ENCODE peak calls at places on chromosome 20, in six cellular contexts. One of them, this sample, is unnamed.

GRCh38 chr20:1633535-1633934 is 13.7 kb upstream of the SIRPB1 start:
- DNase-seq in posterior cingulate gyrus: no peak
- DNase-seq in stimulated activated CD4-positive, alpha-beta T cell treated with anti-CD3 and anti-CD28 coated beads, Interleukin-1b, Interleukin-23, amount 100 ng/mL, for 1 hour: no peak
- DNase-seq in NCI-H1105: no peak
- DNase-seq in left ventricle myocardium inferior: no peak
- DNase-seq in effector CD4-positive, alpha-beta T cell: no peak
- DNase-seq in this sample: no peak

GRCh38 chr20:64201653-64202052 is 37.4 kb downstream of the MYT1 start:
- DNase-seq in posterior cingulate gyrus: no peak
- DNase-seq in stimulated activated CD4-positive, alpha-beta T cell treated with anti-CD3 and anti-CD28 coated beads, Interleukin-1b, Interleukin-23, amount 100 ng/mL, for 1 hour: no peak
- DNase-seq in NCI-H1105: no peak
- DNase-seq in left ventricle myocardium inferior: no peak
- DNase-seq in effector CD4-positive, alpha-beta T cell: no peak
- DNase-seq in this sample: no peak

GRCh38 chr20:3678893-3679720 is 2.7 kb downstream of the ADAM33 start:
- DNase-seq in posterior cingulate gyrus: no peak
- DNase-seq in stimulated activated CD4-positive, alpha-beta T cell treated with anti-CD3 and anti-CD28 coated beads, Interleukin-1b, Interleukin-23, amount 100 ng/mL, for 1 hour: no peak
- DNase-seq in NCI-H1105: no peak
- DNase-seq in left ventricle myocardium inferior: no peak
- DNase-seq in effector CD4-positive, alpha-beta T cell: no peak
- DNase-seq in this sample: no peak

GRCh38 chr20:36470482-36471062 is 70.7 kb upstream of the MYL9 start:
- DNase-seq in posterior cingulate gyrus: no peak
- DNase-seq in stimulated activated CD4-positive, alpha-beta T cell treated with anti-CD3 and anti-CD28 coated beads, Interleukin-1b, Interleukin-23, amount 100 ng/mL, for 1 hour: no peak
- DNase-seq in NCI-H1105: no peak
- DNase-seq in left ventricle myocardium inferior: no peak
- DNase-seq in effector CD4-positive, alpha-beta T cell: no peak
- DNase-seq in this sample: no peak

GRCh38 chr20:7770578-7770977 is 169.7 kb downstream of the HAO1 start:
- DNase-seq in posterior cingulate gyrus: no peak
- DNase-seq in stimulated activated CD4-positive, alpha-beta T cell treated with anti-CD3 and anti-CD28 coated beads, Interleukin-1b, Interleukin-23, amount 100 ng/mL, for 1 hour: no peak
- DNase-seq in NCI-H1105: peak; percentile 95
- DNase-seq in left ventricle myocardium inferior: no peak
- DNase-seq in effector CD4-positive, alpha-beta T cell: no peak
- DNase-seq in this sample: no peak

GRCh38 chr20:36407196-36407733 is 101.1 kb downstream of the DLGAP4 start:
- DNase-seq in posterior cingulate gyrus: no peak
- DNase-seq in stimulated activated CD4-positive, alpha-beta T cell treated with anti-CD3 and anti-CD28 coated beads, Interleukin-1b, Interleukin-23, amount 100 ng/mL, for 1 hour: no peak
- DNase-seq in NCI-H1105: no peak
- DNase-seq in left ventricle myocardium inferior: no peak
- DNase-seq in effector CD4-positive, alpha-beta T cell: no peak
- DNase-seq in this sample: no peak

GRCh38 chr20:1264727-1265126 is 1.4 kb upstream of the SNPH start:
- DNase-seq in posterior cingulate gyrus: no peak
- DNase-seq in stimulated activated CD4-positive, alpha-beta T cell treated with anti-CD3 and anti-CD28 coated beads, Interleukin-1b, Interleukin-23, amount 100 ng/mL, for 1 hour: no peak
- DNase-seq in NCI-H1105: no peak
- DNase-seq in left ventricle myocardium inferior: no peak
- DNase-seq in effector CD4-positive, alpha-beta T cell: no peak
- DNase-seq in this sample: no peak

GRCh38 chr20:24473435-24473834 is 4.0 kb downstream of the SYNDIG1 start:
- DNase-seq in posterior cingulate gyrus: no peak
- DNase-seq in stimulated activated CD4-positive, alpha-beta T cell treated with anti-CD3 and anti-CD28 coated beads, Interleukin-1b, Interleukin-23, amount 100 ng/mL, for 1 hour: no peak
- DNase-seq in NCI-H1105: no peak
- DNase-seq in left ventricle myocardium inferior: no peak
- DNase-seq in effector CD4-positive, alpha-beta T cell: no peak
- DNase-seq in this sample: no peak

GRCh38 chr20:57919059-57919458 is 209.2 kb upstream of the PMEPA1 start:
- DNase-seq in posterior cingulate gyrus: no peak
- DNase-seq in stimulated activated CD4-positive, alpha-beta T cell treated with anti-CD3 and anti-CD28 coated beads, Interleukin-1b, Interleukin-23, amount 100 ng/mL, for 1 hour: no peak
- DNase-seq in NCI-H1105: no peak
- DNase-seq in left ventricle myocardium inferior: no peak
- DNase-seq in effector CD4-positive, alpha-beta T cell: no peak
- DNase-seq in this sample: no peak

GRCh38 chr20:6142348-6142993 is 19.6 kb upstream of the FERMT1 start:
- DNase-seq in posterior cingulate gyrus: peak; percentile 34
- DNase-seq in stimulated activated CD4-positive, alpha-beta T cell treated with anti-CD3 and anti-CD28 coated beads, Interleukin-1b, Interleukin-23, amount 100 ng/mL, for 1 hour: no peak
- DNase-seq in NCI-H1105: peak; percentile 47
- DNase-seq in left ventricle myocardium inferior: no peak
- DNase-seq in effector CD4-positive, alpha-beta T cell: peak; percentile 29
- DNase-seq in this sample: peak; percentile 42

GRCh38 chr20:50821257-50821921 is 26.5 kb downstream of the BCAS4 start:
- DNase-seq in posterior cingulate gyrus: no peak
- DNase-seq in stimulated activated CD4-positive, alpha-beta T cell treated with anti-CD3 and anti-CD28 coated beads, Interleukin-1b, Interleukin-23, amount 100 ng/mL, for 1 hour: no peak
- DNase-seq in NCI-H1105: no peak
- DNase-seq in left ventricle myocardium inferior: no peak
- DNase-seq in effector CD4-positive, alpha-beta T cell: no peak
- DNase-seq in this sample: no peak

This sample was measured in WTC11.